ENCODE peak calls at places on chromosomes 1 and 21, in eight cellular contexts. Q is brain microvascular endothelial cell; P is A549; G is upper lobe of right lung; O is kidney; S is suprapubic skin; C is colonic mucosa; B is CD8-positive, alpha-beta T cell. R is an unnamed sample.

GRCh38 chr1:245715970-245716369 is 561.2 kb downstream of the KIF26B start:
- DNase-seq in Q (peak), P (no peak), G (no peak), O (no peak), S (no peak), C (no peak), B (no peak), R (no peak)

GRCh38 chr1:234683856-234684632 is 74.1 kb upstream of the IRF2BP2 start:
- DNase-seq in Q (peak), P (peak), G (peak), O (no peak), S (peak), C (peak), B (no peak), R (no peak)

GRCh38 chr1:15154480-15155036 is 1.0 kb downstream of the TMEM51 start:
- DNase-seq in Q (peak), P (no peak), G (peak), O (peak), S (peak), C (peak), B (no peak), R (no peak)

GRCh38 chr1:41844781-41845180 is 73.9 kb downstream of the HIVEP3 start:
- DNase-seq in Q (no peak), P (no peak), G (no peak), O (no peak), S (no peak), C (no peak), B (no peak), R (no peak)

GRCh38 chr1:57019240-57019805 is 53.5 kb upstream of the C8B start:
- DNase-seq in Q (no peak), P (no peak), G (no peak), O (no peak), S (no peak), C (no peak), B (no peak), R (no peak)

GRCh38 chr1:153168686-153169085 is 18.0 kb upstream of the SPRR2G start:
- DNase-seq in Q (no peak), P (no peak), G (no peak), O (no peak), S (no peak), C (no peak), B (no peak), R (no peak)

GRCh38 chr1:7339953-7340352 is 431.1 kb upstream of the VAMP3 start:
- DNase-seq in Q (no peak), P (no peak), G (no peak), O (no peak), S (no peak), C (peak), B (no peak), R (no peak)

GRCh38 chr1:6511461-6512244 is 20.2 kb upstream of the PLEKHG5 start:
- DNase-seq in Q (no peak), P (no peak), G (no peak), O (peak), S (no peak), C (no peak), B (no peak), R (no peak)

GRCh38 chr1:5312870-5313269 is 658.5 kb downstream of the AJAP1 start:
- DNase-seq in Q (no peak), P (no peak), G (peak), O (no peak), S (no peak), C (no peak), B (no peak), R (no peak)

GRCh38 chr1:93965888-93966287 is 56.7 kb upstream of the GCLM start:
- DNase-seq in Q (no peak), P (no peak), G (no peak), O (no peak), S (no peak), C (no peak), B (no peak), R (no peak)

GRCh38 chr1:2826736-2827292 is 25.3 kb upstream of the TTC34 start:
- DNase-seq in Q (no peak), P (no peak), G (no peak), O (peak), S (no peak), C (no peak), B (no peak), R (no peak)

GRCh38 chr1:219372916-219373615 is 199.4 kb downstream of the LYPLAL1 start:
- DNase-seq in Q (no peak), P (no peak), G (no peak), O (no peak), S (no peak), C (no peak), B (no peak), R (no peak)

GRCh38 chr1:201535778-201536245 is 3.1 kb upstream of the NAV1 start:
- DNase-seq in Q (no peak), P (no peak), G (no peak), O (no peak), S (no peak), C (no peak), B (no peak), R (no peak)

GRCh38 chr1:220533504-220534109 is 5.7 kb downstream of the MARK1 start:
- DNase-seq in Q (no peak), P (no peak), G (no peak), O (no peak), S (no peak), C (no peak), B (no peak), R (no peak)

GRCh38 chr1:33140153-33141149 is 41.4 kb downstream of the TRIM62 start:
- DNase-seq in Q (peak), P (no peak), G (no peak), O (no peak), S (no peak), C (no peak), B (no peak), R (no peak)

GRCh38 chr1:103496014-103496635 is 29.4 kb upstream of the RNPC3 start:
- DNase-seq in Q (no peak), P (no peak), G (no peak), O (no peak), S (no peak), C (no peak), B (no peak), R (no peak)

GRCh38 chr1:25746299-25747045 is 53.5 kb upstream of the SELENON start:
- DNase-seq in Q (no peak), P (no peak), G (no peak), O (no peak), S (no peak), C (no peak), B (no peak), R (no peak)

GRCh38 chr1:195328102-195328501 is 1280.1 kb downstream of the KCNT2 start:
- DNase-seq in Q (no peak), P (no peak), G (no peak), O (no peak), S (no peak), C (no peak), B (no peak), R (no peak)

GRCh38 chr1:39575191-39576015 is 1.2 kb downstream of the PABPC4 start:
- DNase-seq in Q (peak), P (no peak), G (peak), O (peak), S (peak), C (peak), B (peak), R (no peak)

GRCh38 chr1:93779540-93780121 is 98.0 kb upstream of the BCAR3 start:
- DNase-seq in Q (peak), P (peak), G (no peak), O (no peak), S (no peak), C (no peak), B (no peak), R (no peak)

GRCh38 chr1:33637846-33638440 is 165.5 kb downstream of the ZSCAN20 start:
- DNase-seq in Q (no peak), P (no peak), G (no peak), O (no peak), S (no peak), C (no peak), B (no peak), R (no peak)

GRCh38 chr1:71944006-71944405 is 338.3 kb downstream of the NEGR1 start:
- DNase-seq in Q (no peak), P (no peak), G (no peak), O (no peak), S (no peak), C (peak), B (no peak), R (no peak)

GRCh38 chr1:84170171-84170570 is 26.1 kb downstream of the PRKACB start:
- DNase-seq in Q (no peak), P (no peak), G (no peak), O (no peak), S (no peak), C (no peak), B (no peak), R (no peak)

GRCh38 chr1:97144527-97144926 is 422.9 kb downstream of the PTBP2 start:
- DNase-seq in Q (peak), P (no peak), G (no peak), O (no peak), S (no peak), C (no peak), B (no peak), R (no peak)

GRCh38 chr1:51506537-51506936 is 12.5 kb downstream of the EPS15 start:
- DNase-seq in Q (peak), P (no peak), G (no peak), O (no peak), S (no peak), C (no peak), B (no peak), R (no peak)

GRCh38 chr1:28195780-28196179 is 19.3 kb upstream of the PTAFR start:
- DNase-seq in Q (no peak), P (no peak), G (peak), O (no peak), S (no peak), C (no peak), B (no peak), R (no peak)

GRCh38 chr1:60033066-60033465 is 40.5 kb downstream of the C1orf87 start:
- DNase-seq in Q (no peak), P (no peak), G (no peak), O (no peak), S (no peak), C (no peak), B (no peak), R (no peak)

GRCh38 chr1:100950776-100951175 is 54.9 kb downstream of the SLC30A7 start:
- DNase-seq in Q (no peak), P (no peak), G (no peak), O (no peak), S (no peak), C (no peak), B (no peak), R (no peak)

GRCh38 chr1:61079898-61080336 is 2.4 kb upstream of the NFIA start:
- DNase-seq in Q (peak), P (no peak), G (peak), O (peak), S (peak), C (peak), B (no peak), R (peak)

GRCh38 chr21:46219591-46220239 is 8.9 kb downstream of the LSS start:
- DNase-seq in Q (no peak), P (no peak), G (peak), O (no peak), S (peak), C (no peak), B (no peak), R (no peak)

GRCh38 chr1:30684881-30685795 is 38.2 kb downstream of the MATN1 start:
- DNase-seq in Q (no peak), P (peak), G (peak), O (peak), S (no peak), C (peak), B (no peak), R (no peak)

GRCh38 chr1:116754203-116754977 is at the start of gene CD2:
- DNase-seq in Q (no peak), P (no peak), G (no peak), O (no peak), S (no peak), C (no peak), B (no peak), R (no peak)

GRCh38 chr1:76901158-76901767 is 34.0 kb downstream of the ST6GALNAC5 start:
- DNase-seq in Q (peak), P (peak), G (no peak), O (no peak), S (no peak), C (no peak), B (no peak), R (no peak)

GRCh38 chr1:23344987-23345472 is 946 bp upstream of the HNRNPR start:
- DNase-seq in Q (no peak), P (no peak), G (no peak), O (no peak), S (no peak), C (peak), B (no peak), R (no peak)

GRCh38 chr1:54808443-54809207 is 7.5 kb upstream of the TTC22 start:
- DNase-seq in Q (no peak), P (no peak), G (no peak), O (no peak), S (peak), C (no peak), B (peak), R (peak)

GRCh38 chr1:180345148-180345547 is 115.1 kb downstream of the LHX4 start:
- DNase-seq in Q (no peak), P (no peak), G (no peak), O (no peak), S (no peak), C (no peak), B (no peak), R (no peak)

GRCh38 chr1:178941849-178942248 is 71.0 kb upstream of the ANGPTL1 start:
- DNase-seq in Q (peak), P (no peak), G (no peak), O (no peak), S (no peak), C (no peak), B (peak), R (no peak)

GRCh38 chr1:110136911-110137310 is 13.4 kb upstream of the SLC6A17 start:
- DNase-seq in Q (no peak), P (no peak), G (no peak), O (no peak), S (no peak), C (no peak), B (no peak), R (no peak)

DNA sequence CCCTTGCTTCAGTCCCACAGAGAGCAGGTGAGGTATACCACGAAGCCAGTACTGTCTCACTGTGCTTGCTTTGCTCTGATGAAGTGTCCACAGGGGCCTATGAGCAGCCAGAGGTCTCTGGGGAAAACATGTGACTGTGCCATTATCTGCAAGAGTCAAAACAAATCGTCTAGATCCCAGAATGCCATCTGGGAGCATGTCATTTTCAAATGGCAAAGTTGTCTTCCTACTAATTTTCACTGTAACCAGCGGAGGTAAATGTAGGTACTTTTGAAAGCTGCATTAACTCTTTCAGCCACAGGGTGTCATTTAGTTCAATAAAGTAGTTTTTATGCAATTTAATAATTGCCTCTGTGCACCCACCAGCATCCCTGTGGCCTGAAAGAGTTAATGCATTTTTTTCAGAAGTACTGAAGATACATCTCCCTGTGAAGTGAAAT is 173.6 kb upstream of the SGIP1 start:
- DNase-seq in Q (no peak), P (no peak), G (no peak), O (no peak), S (no peak), C (no peak), B (no peak), R (no peak)
- TF ChIP-seq CTCF in Q (peak), P (peak), G (no peak), O (no peak), S (no peak), C (no peak), B (peak), R (peak)

DNA sequence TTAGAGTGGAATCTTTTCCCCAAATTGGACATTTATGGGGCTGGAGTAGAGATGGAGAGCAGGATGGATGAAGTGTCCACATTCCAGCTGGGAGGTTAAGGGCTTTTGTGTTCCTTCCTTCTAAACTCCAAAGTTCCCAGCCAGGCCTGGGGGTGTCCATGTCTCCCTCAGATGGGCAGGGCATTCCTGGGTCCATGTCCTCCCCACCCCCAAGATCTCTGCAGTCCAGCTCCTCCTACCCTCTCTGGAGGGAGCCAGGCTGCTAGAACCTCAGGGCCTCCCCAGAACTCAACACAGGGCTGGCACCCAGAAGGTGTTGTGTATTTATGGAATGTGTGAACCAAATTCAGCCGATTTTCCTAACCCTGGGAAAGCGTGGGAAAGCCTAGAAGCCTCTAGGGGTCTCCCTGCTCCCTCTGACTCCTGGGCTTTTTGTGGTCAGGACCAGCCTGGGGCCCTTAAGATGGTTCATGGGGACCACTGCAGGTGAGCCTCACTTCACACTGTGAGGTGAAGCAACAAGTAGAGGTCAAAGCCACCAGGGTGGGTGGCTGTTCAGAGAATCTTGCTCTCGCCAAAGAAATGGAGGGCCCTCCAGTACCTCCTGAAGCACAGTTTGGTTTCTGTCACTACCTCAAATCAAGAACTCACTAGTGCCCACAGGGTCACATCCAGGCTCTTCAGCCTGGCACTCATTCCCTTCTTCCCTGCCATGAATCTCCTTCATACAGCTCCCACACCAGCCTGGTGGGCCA is 54.8 kb downstream of the GLIS1 start:
- DNase-seq in Q (no peak), P (no peak), G (no peak), O (no peak), S (no peak), C (no peak), B (no peak), R (no peak)
- TF ChIP-seq CTCF in Q (peak), P (no peak), G (no peak), O (no peak), S (no peak), C (no peak), B (no peak), R (no peak)

GRCh38 chr1:154983776-154984466 is 777 bp downstream of the FLAD1 start:
- DNase-seq in Q (no peak), P (no peak), G (peak), O (peak), S (no peak), C (no peak), B (no peak), R (no peak)
- TF ChIP-seq CTCF in Q (no peak), P (no peak), G (no peak), O (no peak), S (no peak), C (no peak), B (no peak), R (no peak)

GRCh38 chr1:11600901-11601300 is 53.3 kb downstream of the FBXO2 start:
- DNase-seq in Q (no peak), P (no peak), G (no peak), O (no peak), S (no peak), C (no peak), B (no peak), R (no peak)
- TF ChIP-seq CTCF in Q (no peak), P (no peak), G (no peak), O (no peak), S (no peak), C (no peak), B (no peak), R (no peak)

DNA sequence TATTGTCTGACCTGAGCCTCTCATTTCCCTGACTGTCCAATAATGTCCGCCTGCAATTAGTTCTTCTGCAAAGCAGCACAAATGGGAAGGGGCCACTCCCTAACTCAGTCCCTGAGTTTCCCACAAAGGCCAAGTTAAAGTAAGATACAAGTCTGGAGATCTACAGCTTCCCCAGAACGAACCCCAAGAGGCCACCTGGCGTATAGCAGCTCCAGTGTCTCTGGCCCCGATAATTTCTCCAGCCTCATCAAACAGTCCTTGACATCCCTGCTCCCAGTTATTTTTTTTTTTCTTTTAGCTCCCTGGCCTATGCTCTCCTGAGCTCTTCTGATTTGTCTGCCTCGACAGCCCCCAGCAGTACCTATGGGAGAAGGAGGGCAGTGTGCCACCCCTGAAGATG is 8.1 kb upstream of the ACKR1 start:
- DNase-seq in Q (no peak), P (no peak), G (no peak), O (no peak), S (no peak), C (no peak), B (no peak), R (no peak)
- TF ChIP-seq CTCF in Q (peak), P (no peak), G (peak), O (no peak), S (no peak), C (no peak), B (no peak), R (peak)

GRCh38 chr1:208544058-208544457 is 299.9 kb upstream of the PLXNA2 start:
- DNase-seq in Q (no peak), P (no peak), G (no peak), O (no peak), S (no peak), C (no peak), B (no peak), R (no peak)

GRCh38 chr1:208542309-208542708 is 298.1 kb upstream of the PLXNA2 start:
- DNase-seq in Q (no peak), P (no peak), G (no peak), O (no peak), S (no peak), C (no peak), B (no peak), R (no peak)

GRCh38 chr1:208538587-208538986 is 294.4 kb upstream of the PLXNA2 start:
- DNase-seq in Q (no peak), P (no peak), G (no peak), O (no peak), S (no peak), C (no peak), B (no peak), R (no peak)

GRCh38 chr1:208540724-208541123 is 296.5 kb upstream of the PLXNA2 start:
- DNase-seq in Q (no peak), P (no peak), G (no peak), O (no peak), S (no peak), C (no peak), B (no peak), R (no peak)

DNA sequence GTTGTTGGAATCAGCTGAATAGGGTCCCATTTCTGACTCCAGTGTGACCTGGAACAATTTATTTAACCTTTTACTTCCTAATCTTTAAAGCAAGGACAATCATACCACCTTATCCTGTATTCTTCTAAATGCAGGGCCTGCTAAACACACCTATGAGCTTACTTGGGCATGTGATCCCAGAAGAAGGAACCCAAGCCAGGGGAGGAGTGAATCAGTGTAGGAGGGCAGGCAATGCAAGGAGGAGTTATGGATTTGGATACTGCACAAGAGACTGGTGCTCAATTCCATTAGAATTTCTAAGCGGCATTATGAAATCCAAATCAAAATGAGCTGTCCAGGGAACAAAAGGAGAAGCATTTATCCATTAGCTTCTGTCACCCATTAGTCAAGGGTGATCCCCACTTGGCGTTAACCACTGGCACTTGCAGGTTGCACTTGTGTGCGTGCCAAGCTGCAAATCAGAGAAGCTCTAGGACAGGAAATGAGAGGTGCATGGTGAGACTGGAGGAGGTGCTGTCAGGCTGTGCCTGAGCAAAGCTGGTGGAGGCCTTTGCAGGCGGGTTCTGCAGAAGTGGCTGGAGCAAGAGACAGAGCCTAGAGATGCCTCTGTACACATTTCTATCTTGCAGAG is 297.2 kb upstream of the PLXNA2 start:
- DNase-seq in Q (no peak), P (no peak), G (no peak), O (no peak), S (no peak), C (no peak), B (no peak), R (no peak)
- TF ChIP-seq CTCF in Q (no peak), P (no peak), G (no peak), O (no peak), S (no peak), C (no peak), B (no peak), R (no peak)